ENCODE peak calls at places on chromosome 11, in ten cellular contexts. T is astrocyte, E is MM.1S, J is fibroblast of lung, B is colonic mucosa, X is neural progenitor cell, Q is K562, M is HCT116, S is DND-41, F is SK-N-SH. U is an unnamed sample.

GRCh38 chr11:14422052-14422813 is 63.2 kb upstream of the RRAS2 start:
- DNase-seq in T (peak; percentile 99), J (peak; percentile 99), M (peak; percentile 45), F (peak; percentile 69), B (peak; percentile 53), X (peak; percentile 81), Q (peak; percentile 59), E (no peak), S (peak; percentile 81), U (peak; percentile 96)

GRCh38 chr11:129423426-129423825 is 47.8 kb downstream of the BARX2 start:
- DNase-seq in B (no peak), E (no peak), F (no peak), T (no peak), M (no peak), S (no peak), Q (no peak), J (no peak), X (no peak), U (no peak)

GRCh38 chr11:21514298-21514697 is 678.6 kb upstream of the ANO5 start:
- DNase-seq in M (no peak), B (no peak), E (peak; percentile 59), S (peak; percentile 11), F (peak; percentile 15), Q (no peak), J (no peak), X (peak; percentile 27), T (no peak), U (peak; percentile 67)

GRCh38 chr11:104028476-104028875 is 8.0 kb upstream of the DDI1 start:
- DNase-seq in J (peak; percentile 29), S (no peak), E (no peak), T (peak; percentile 42), F (no peak), M (no peak), Q (no peak), X (no peak), B (no peak), U (no peak)

GRCh38 chr11:129386795-129387390 is 11.2 kb downstream of the BARX2 start:
- DNase-seq in J (no peak), F (no peak), Q (no peak), X (no peak), M (no peak), E (no peak), T (no peak), S (no peak), B (peak; percentile 79), U (no peak)

GRCh38 chr11:69084371-69084770 is 35.6 kb downstream of the TPCN2 start:
- DNase-seq in F (no peak), J (no peak), S (no peak), B (no peak), T (no peak), E (no peak), Q (no peak), X (no peak), M (no peak), U (no peak)

GRCh38 chr11:86931965-86932332 is 23.2 kb downstream of the FZD4 start:
- DNase-seq in B (no peak), E (no peak), T (peak; percentile 67), J (peak; percentile 57), X (no peak), M (no peak), Q (peak; percentile 55), F (no peak), S (no peak), U (no peak)

GRCh38 chr11:74538680-74539079 is 45.2 kb upstream of the LIPT2 start:
- DNase-seq in Q (no peak), B (no peak), T (no peak), X (peak; percentile 10), F (peak; percentile 53), M (no peak), S (no peak), J (no peak), E (no peak), U (no peak)

GRCh38 chr11:35516361-35516760 is 9.1 kb downstream of the PAMR1 start:
- DNase-seq in E (no peak), X (no peak), B (no peak), T (no peak), J (no peak), S (no peak), M (no peak), Q (no peak), F (no peak), U (no peak)

GRCh38 chr11:47551086-47551485 is 1.8 kb downstream of the CELF1 start:
- DNase-seq in X (peak; percentile 63), M (no peak), B (no peak), T (no peak), Q (no peak), J (peak; percentile 46), E (peak; percentile 60), S (no peak), F (peak; percentile 37), U (no peak)

GRCh38 chr11:27701262-27702105 is 1.2 kb upstream of the BDNF start:
- DNase-seq in B (peak; percentile 33), E (peak; percentile 41), S (no peak), T (peak; percentile 74), F (peak; percentile 38), J (peak; percentile 69), M (no peak), Q (no peak), X (peak; percentile 55), U (no peak)

GRCh38 chr11:72220696-72221363 is 3.7 kb upstream of the INPPL1 start:
- DNase-seq in T (no peak), E (no peak), F (no peak), M (no peak), J (no peak), Q (no peak), X (no peak), B (no peak), S (no peak), U (peak; percentile 37)

GRCh38 chr11:21343204-21343603 is 673.8 kb downstream of the NELL1 start:
- DNase-seq in F (peak; percentile 30), S (no peak), Q (no peak), X (no peak), J (no peak), B (no peak), T (no peak), M (no peak), E (no peak), U (no peak)

GRCh38 chr11:9777525-9777924 is 113.6 kb downstream of the SWAP70 start:
- DNase-seq in T (no peak), J (no peak), F (no peak), X (no peak), B (no peak), E (no peak), Q (no peak), M (no peak), S (no peak), U (no peak)

GRCh38 chr11:2770556-2771301 is 70.9 kb upstream of the KCNQ1OT1 start:
- DNase-seq in E (no peak), J (no peak), S (peak; percentile 4), X (peak; percentile 1), F (no peak), T (no peak), B (peak; percentile 11), M (no peak), Q (no peak), U (peak; percentile 22)

GRCh38 chr11:107623183-107623582 is 32.2 kb downstream of the ELMOD1 start:
- DNase-seq in J (no peak), F (no peak), M (no peak), B (no peak), Q (no peak), T (peak; percentile 20), E (no peak), X (no peak), S (no peak), U (no peak)

GRCh38 chr11:17766590-17766989 is 32.0 kb downstream of the KCNC1 start:
- DNase-seq in S (no peak), M (peak; percentile 24), Q (no peak), X (peak; percentile 47), F (no peak), J (no peak), B (no peak), E (no peak), T (no peak), U (peak; percentile 75)

GRCh38 chr11:94295534-94295933 is 8.8 kb upstream of the IZUMO1R start:
- DNase-seq in T (peak; percentile 11), Q (no peak), S (no peak), J (no peak), F (no peak), X (peak; percentile 13), M (no peak), E (no peak), B (no peak), U (no peak)

GRCh38 chr11:119843760-119844330 is 114.8 kb upstream of the NECTIN1 start:
- DNase-seq in E (no peak), F (peak; percentile 55), X (no peak), Q (peak; percentile 20), T (no peak), M (no peak), B (no peak), S (no peak), J (no peak), U (no peak)
- TF ChIP-seq CTCF in E (no peak), F (no peak), X (no peak), Q (no peak), T (no peak), M (no peak), B (no peak), S (no peak), J (no peak), U (no peak)

GRCh38 chr11:78930810-78931209 is 356.1 kb upstream of the NARS2 start:
- DNase-seq in J (no peak), F (no peak), S (no peak), X (no peak), E (no peak), T (no peak), M (no peak), B (no peak), Q (no peak), U (no peak)
- H3K9ac ChIP-seq in J (no peak overlapping the region), F (no peak overlapping the region), S (no peak overlapping the region), X (no peak overlapping the region), E (no peak overlapping the region), T (no peak overlapping the region), M (no peak overlapping the region), B (no peak overlapping the region), Q (no peak overlapping the region), U (no peak overlapping the region)

GRCh38 chr11:134150195-134150903 is 73.4 kb downstream of the NCAPD3 start:
- DNase-seq in S (no peak), T (no peak), F (no peak), B (no peak), X (no peak), M (no peak), E (no peak), Q (no peak), J (peak; percentile 27), U (no peak)
- H3K36me3 ChIP-seq in S (peaks cover 87% of the 10 kb centered on the region), T (peaks cover 41% of the 10 kb centered on the region), F (peaks cover 74% of the 10 kb centered on the region), B (no peaks in the 10 kb centered on the region), X (no peaks in the 10 kb centered on the region), M (no peaks in the 10 kb centered on the region), E (peaks cover 15% of the 10 kb centered on the region), Q (peaks cover 59% of the 10 kb centered on the region), J (peaks cover 7% of the 10 kb centered on the region), U (peaks cover 72% of the 10 kb centered on the region)

DNA sequence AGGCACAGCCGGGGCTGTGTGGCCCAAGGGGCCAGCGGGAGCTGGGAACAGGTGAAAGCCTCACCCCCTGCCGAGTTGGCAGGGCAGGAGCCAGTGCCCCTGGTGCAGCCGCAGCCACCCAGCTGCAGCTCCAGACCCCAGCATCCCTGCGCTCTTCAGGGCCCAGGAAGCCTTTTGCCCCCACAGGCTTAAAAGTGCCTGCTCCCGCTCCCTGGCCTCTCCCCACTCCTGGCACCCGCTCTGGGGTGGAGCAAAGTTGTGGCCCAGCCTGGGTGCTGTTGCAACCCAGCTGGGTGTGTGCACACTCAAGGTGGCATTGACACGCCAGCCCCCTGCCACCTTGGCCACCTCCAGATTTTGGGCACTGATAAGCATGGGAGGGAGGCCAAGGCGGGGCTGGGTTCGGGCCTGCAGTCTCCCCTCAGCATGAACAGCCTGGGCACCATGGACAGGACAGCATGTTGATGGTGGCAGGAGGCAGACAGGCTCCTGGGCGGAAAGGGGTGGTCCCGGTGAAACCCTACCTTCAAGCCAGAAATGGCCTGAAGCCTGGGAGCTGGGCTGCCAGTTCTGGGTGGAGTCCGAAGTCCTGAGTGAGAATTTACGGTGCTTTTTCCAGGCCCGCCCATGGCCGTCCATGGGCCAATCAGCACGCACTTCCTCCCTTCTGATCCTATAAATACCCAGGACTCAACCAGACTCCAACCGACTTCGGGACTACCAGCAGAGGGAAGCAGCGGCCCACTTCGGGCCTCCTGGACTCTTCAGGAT is 23.5 kb upstream of the RNASEH2C start:
- DNase-seq in J (peak; percentile 25), M (peak; percentile 62), E (peak; percentile 62), T (no peak), S (no peak), Q (peak; percentile 32), X (peak; percentile 45), F (peak; percentile 73), B (peak; percentile 68), U (peak; percentile 82)
- TF ChIP-seq CTCF in J (peak; percentile 37), M (peak; percentile 97), E (peak; percentile 56), T (no peak), S (peak; percentile 25), Q (peak; percentile 78), X (peak; percentile 39), F (peak; percentile 49), B (no peak), U (peak; percentile 65)